ENCODE peak calls at places on chromosomes 11 and 22, in five cellular contexts. One of them, this sample, is unnamed.

GRCh38 chr22:28105396-28105795 is 186.3 kb upstream of the PITPNB start:
- DNase-seq in heart left ventricle: no peak
- DNase-seq in GM23248: no peak
- DNase-seq in A549: no peak
- DNase-seq in upper lobe of right lung: no peak
- DNase-seq in this sample: no peak

GRCh38 chr11:134727636-134728035 is 315.6 kb upstream of the B3GAT1 start:
- DNase-seq in heart left ventricle: no peak
- DNase-seq in GM23248: no peak
- DNase-seq in A549: no peak
- DNase-seq in upper lobe of right lung: no peak
- DNase-seq in this sample: no peak

GRCh38 chr22:32986773-32987050 is 71.5 kb downstream of the SYN3 start:
- DNase-seq in heart left ventricle: no peak
- DNase-seq in GM23248: no peak
- DNase-seq in A549: no peak
- DNase-seq in upper lobe of right lung: no peak
- DNase-seq in this sample: no peak

GRCh38 chr11:29657709-29658108 is 359.1 kb downstream of the KCNA4 start:
- DNase-seq in heart left ventricle: peak
- DNase-seq in GM23248: no peak
- DNase-seq in A549: no peak
- DNase-seq in upper lobe of right lung: no peak
- DNase-seq in this sample: no peak

GRCh38 chr22:38239101-38239761 is 33.6 kb downstream of the TMEM184B start:
- DNase-seq in heart left ventricle: no peak
- DNase-seq in GM23248: peak
- DNase-seq in A549: peak
- DNase-seq in upper lobe of right lung: peak
- DNase-seq in this sample: peak

GRCh38 chr11:12801976-12802375 is 127.8 kb downstream of the TEAD1 start:
- DNase-seq in heart left ventricle: no peak
- DNase-seq in GM23248: no peak
- DNase-seq in A549: no peak
- DNase-seq in upper lobe of right lung: no peak
- DNase-seq in this sample: no peak

GRCh38 chr11:15159085-15159484 is 44.4 kb downstream of the INSC start:
- DNase-seq in heart left ventricle: no peak
- DNase-seq in GM23248: peak
- DNase-seq in A549: peak
- DNase-seq in upper lobe of right lung: no peak
- DNase-seq in this sample: no peak

GRCh38 chr11:1520209-1520986 is 33.8 kb upstream of the MOB2 start:
- DNase-seq in heart left ventricle: no peak
- DNase-seq in GM23248: no peak
- DNase-seq in A549: no peak
- DNase-seq in upper lobe of right lung: no peak
- DNase-seq in this sample: no peak

GRCh38 chr11:41431784-41432183 is 27.7 kb downstream of the LRRC4C start:
- DNase-seq in heart left ventricle: no peak
- DNase-seq in GM23248: no peak
- DNase-seq in A549: peak
- DNase-seq in upper lobe of right lung: no peak
- DNase-seq in this sample: no peak

GRCh38 chr22:43419371-43420080 is 7.7 kb downstream of the MPPED1 start:
- DNase-seq in heart left ventricle: no peak
- DNase-seq in GM23248: no peak
- DNase-seq in A549: no peak
- DNase-seq in upper lobe of right lung: no peak
- DNase-seq in this sample: no peak

GRCh38 chr11:75673977-75674582 is 5.2 kb upstream of the MAP6 start:
- DNase-seq in heart left ventricle: no peak
- DNase-seq in GM23248: peak
- DNase-seq in A549: peak
- DNase-seq in upper lobe of right lung: no peak
- DNase-seq in this sample: no peak

GRCh38 chr11:120231963-120232362 is 8.0 kb upstream of the POU2F3 start:
- DNase-seq in heart left ventricle: no peak
- DNase-seq in GM23248: peak
- DNase-seq in A549: no peak
- DNase-seq in upper lobe of right lung: no peak
- DNase-seq in this sample: no peak

GRCh38 chr11:121559812-121560211 is 107.0 kb upstream of the SORL1-AS1 start:
- DNase-seq in heart left ventricle: no peak
- DNase-seq in GM23248: no peak
- DNase-seq in A549: no peak
- DNase-seq in upper lobe of right lung: no peak
- DNase-seq in this sample: no peak

GRCh38 chr11:33376331-33377099 is 119.3 kb downstream of the HIPK3 start:
- DNase-seq in heart left ventricle: no peak
- DNase-seq in GM23248: peak
- DNase-seq in A549: no peak
- DNase-seq in upper lobe of right lung: no peak
- DNase-seq in this sample: no peak

DNA sequence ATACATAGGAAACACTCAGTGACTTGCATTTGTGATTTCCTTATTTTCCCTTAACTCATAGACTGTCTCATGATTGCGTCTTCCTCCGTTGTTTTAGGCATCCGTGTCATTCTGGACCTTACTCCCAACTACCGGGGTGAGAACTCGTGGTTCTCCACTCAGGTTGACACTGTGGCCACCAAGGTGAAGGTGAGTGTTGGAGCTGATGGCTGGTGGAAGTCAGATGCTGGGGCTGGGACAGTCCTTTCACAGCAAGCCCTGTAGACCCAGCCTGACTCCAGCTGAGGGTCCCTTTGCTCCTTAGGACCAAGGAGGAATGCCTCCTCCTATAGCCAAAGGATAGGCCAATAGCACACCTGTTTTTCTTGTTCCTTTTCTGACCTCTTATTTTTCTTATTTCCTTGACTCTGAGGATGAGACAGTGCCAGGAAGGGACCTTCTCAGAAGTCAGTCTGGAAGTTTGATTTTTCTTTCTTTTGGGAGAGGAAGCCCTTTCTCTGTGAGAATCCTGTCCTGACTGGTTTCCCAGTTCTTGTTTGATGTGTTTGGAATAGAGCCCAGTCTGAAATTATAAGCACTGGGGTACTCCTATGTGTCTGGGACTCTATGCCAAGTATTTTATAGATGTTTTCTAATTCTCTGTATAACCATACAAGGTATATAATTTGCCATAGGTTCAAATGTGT is 2.3 kb downstream of the SLC3A2 start:
- DNase-seq in heart left ventricle: no peak
- DNase-seq in GM23248: no peak
- DNase-seq in A549: no peak
- DNase-seq in upper lobe of right lung: no peak
- DNase-seq in this sample: no peak
- H3K4me3 ChIP-seq in heart left ventricle: peak
- H3K4me3 ChIP-seq in GM23248: peak
- H3K4me3 ChIP-seq in A549: peak
- H3K4me3 ChIP-seq in upper lobe of right lung: peak
- H3K4me3 ChIP-seq in this sample: peak

GRCh38 chr11:128786507-128786906 is 80.6 kb downstream of the KCNJ1 start:
- DNase-seq in heart left ventricle: no peak
- DNase-seq in GM23248: no peak
- DNase-seq in A549: no peak
- DNase-seq in upper lobe of right lung: no peak
- DNase-seq in this sample: no peak

GRCh38 chr11:128779036-128779435 is 85.2 kb downstream of the FLI1 start:
- DNase-seq in heart left ventricle: no peak
- DNase-seq in GM23248: no peak
- DNase-seq in A549: no peak
- DNase-seq in upper lobe of right lung: no peak
- DNase-seq in this sample: peak

GRCh38 chr11:128783513-128783912 is 83.6 kb downstream of the KCNJ1 start:
- DNase-seq in heart left ventricle: no peak
- DNase-seq in GM23248: no peak
- DNase-seq in A549: no peak
- DNase-seq in upper lobe of right lung: no peak
- DNase-seq in this sample: no peak

GRCh38 chr11:128789497-128790080 is 77.5 kb downstream of the KCNJ1 start:
- DNase-seq in heart left ventricle: no peak
- DNase-seq in GM23248: no peak
- DNase-seq in A549: no peak
- DNase-seq in upper lobe of right lung: no peak
- DNase-seq in this sample: no peak

DNA sequence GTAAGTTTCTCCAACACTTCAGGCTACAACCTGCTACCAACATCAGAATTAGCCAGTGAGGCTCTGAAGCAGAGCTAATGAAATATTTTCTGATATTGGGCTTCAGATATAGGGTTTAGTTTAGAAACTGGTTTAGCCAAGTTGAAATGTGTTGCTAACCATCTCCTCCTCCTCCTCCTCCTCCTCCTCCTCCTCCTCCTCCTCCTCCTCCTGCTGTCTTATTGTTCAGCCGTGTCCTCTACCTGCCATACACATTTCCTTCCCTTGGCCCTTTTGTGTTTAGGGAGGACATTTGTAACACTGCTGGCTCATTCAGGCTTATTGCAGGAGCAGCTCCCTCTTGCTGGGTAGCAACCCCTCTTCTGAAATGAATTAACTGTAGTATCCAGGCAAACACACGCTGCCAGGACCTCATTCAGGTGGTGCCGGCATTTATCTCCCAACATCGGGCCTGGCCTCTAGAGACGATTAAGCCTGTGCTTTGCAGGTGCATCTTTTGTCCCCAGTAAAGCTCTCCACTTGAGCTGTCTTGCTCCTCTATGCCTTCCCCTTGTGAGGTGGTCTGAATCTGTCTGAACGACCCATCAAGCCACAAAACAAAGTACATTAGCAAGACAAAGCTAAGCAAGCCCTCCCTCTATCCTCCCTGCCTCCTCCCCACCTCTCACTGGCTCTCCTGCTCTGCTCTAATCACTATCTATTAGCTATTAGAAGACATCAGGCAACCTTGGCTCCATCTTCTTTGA is 82.9 kb downstream of the KCNJ1 start:
- DNase-seq in heart left ventricle: no peak
- DNase-seq in GM23248: no peak
- DNase-seq in A549: no peak
- DNase-seq in upper lobe of right lung: no peak
- DNase-seq in this sample: no peak
- H3K4me3 ChIP-seq in heart left ventricle: no peak
- H3K4me3 ChIP-seq in GM23248: no peak
- H3K4me3 ChIP-seq in A549: no peak
- H3K4me3 ChIP-seq in upper lobe of right lung: no peak
- H3K4me3 ChIP-seq in this sample: no peak

DNA sequence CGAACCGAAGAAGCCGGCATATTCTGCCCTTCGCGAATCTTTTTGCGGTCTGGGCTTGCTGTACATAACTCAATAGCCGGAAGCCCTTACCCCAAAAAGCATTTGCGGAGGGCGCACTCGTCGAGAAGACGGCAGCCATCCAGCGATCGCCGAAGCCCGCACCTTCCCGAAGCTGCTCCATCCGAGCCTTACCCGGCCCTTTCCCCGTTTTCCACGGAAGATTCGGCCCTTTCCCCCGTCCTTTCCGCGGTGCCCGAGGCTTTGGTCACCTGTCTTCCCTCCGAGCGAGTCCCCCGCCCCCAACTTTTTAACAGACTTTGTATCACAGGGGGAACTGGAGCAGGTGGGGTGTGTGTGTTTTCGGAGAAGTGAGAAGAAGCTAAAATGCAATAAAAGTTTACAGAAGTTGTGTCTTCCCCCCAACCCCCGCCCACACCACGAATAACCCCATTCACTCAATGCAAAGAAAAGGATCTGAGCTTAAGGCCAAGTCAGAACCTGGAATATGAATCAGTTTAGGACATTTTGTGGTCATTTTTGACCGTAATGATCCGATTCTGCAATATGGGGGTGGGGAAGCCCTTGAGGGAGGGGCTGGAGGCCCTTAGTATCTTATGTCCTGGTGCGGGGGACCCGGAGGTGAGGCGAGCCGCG is 99.0 kb upstream of the HSD17B12 start:
- DNase-seq in heart left ventricle: no peak
- DNase-seq in GM23248: no peak
- DNase-seq in A549: no peak
- DNase-seq in upper lobe of right lung: no peak
- DNase-seq in this sample: no peak
- H3K4me3 ChIP-seq in heart left ventricle: peak
- H3K4me3 ChIP-seq in GM23248: peak
- H3K4me3 ChIP-seq in A549: peak
- H3K4me3 ChIP-seq in upper lobe of right lung: peak
- H3K4me3 ChIP-seq in this sample: peak

GRCh38 chr11:86243377-86243776 is 1.2 kb upstream of the EED start:
- DNase-seq in heart left ventricle: no peak
- DNase-seq in GM23248: no peak
- DNase-seq in A549: no peak
- DNase-seq in upper lobe of right lung: no peak
- DNase-seq in this sample: no peak
- H3K4me3 ChIP-seq in heart left ventricle: no peak
- H3K4me3 ChIP-seq in GM23248: no peak
- H3K4me3 ChIP-seq in A549: no peak
- H3K4me3 ChIP-seq in upper lobe of right lung: no peak
- H3K4me3 ChIP-seq in this sample: no peak

GRCh38 chr22:21031545-21032036 is 770 bp downstream of the SLC7A4 start:
- DNase-seq in heart left ventricle: no peak
- DNase-seq in GM23248: no peak
- DNase-seq in A549: no peak
- DNase-seq in upper lobe of right lung: no peak
- DNase-seq in this sample: no peak

GRCh38 chr22:21034989-21035388 is 2.6 kb upstream of the SLC7A4 start:
- DNase-seq in heart left ventricle: no peak
- DNase-seq in GM23248: no peak
- DNase-seq in A549: no peak
- DNase-seq in upper lobe of right lung: no peak
- DNase-seq in this sample: no peak

GRCh38 chr22:21033895-21034294 is 1.5 kb upstream of the SLC7A4 start:
- DNase-seq in heart left ventricle: no peak
- DNase-seq in GM23248: no peak
- DNase-seq in A549: no peak
- DNase-seq in upper lobe of right lung: no peak
- DNase-seq in this sample: no peak

GRCh38 chr22:21032037-21032842 is at the start of gene SLC7A4:
- DNase-seq in heart left ventricle: no peak
- DNase-seq in GM23248: no peak
- DNase-seq in A549: no peak
- DNase-seq in upper lobe of right lung: no peak
- DNase-seq in this sample: no peak

GRCh38 chr22:21032843-21033688 is 705 bp upstream of the SLC7A4 start:
- DNase-seq in heart left ventricle: no peak
- DNase-seq in GM23248: no peak
- DNase-seq in A549: no peak
- DNase-seq in upper lobe of right lung: no peak
- DNase-seq in this sample: no peak
- H3K4me3 ChIP-seq in heart left ventricle: no peak
- H3K4me3 ChIP-seq in GM23248: no peak
- H3K4me3 ChIP-seq in A549: no peak
- H3K4me3 ChIP-seq in upper lobe of right lung: no peak
- H3K4me3 ChIP-seq in this sample: no peak